ENCODE peak calls at places on chromosomes 1 and 21, in ten cellular contexts. E, I, D, Q, W, U, V, S, T and P are unnamed samples.

GRCh38 chr1:223417444-223417843 is 24.2 kb downstream of the CCDC185 start:
- DNase-seq in W (peak), T (no peak), Q (no peak), S (no peak), V (no peak), E (no peak), D (no peak), U (no peak), I (no peak), P (no peak)

GRCh38 chr1:118504231-118504644 is 319.2 kb upstream of the SPAG17 start:
- DNase-seq in E (no peak), W (no peak), T (no peak), D (no peak), Q (no peak), I (no peak), S (no peak), U (peak), V (no peak), P (no peak)

GRCh38 chr1:219163401-219163954 is 10.2 kb upstream of the LYPLAL1 start:
- DNase-seq in U (no peak), Q (no peak), V (no peak), S (no peak), W (no peak), I (no peak), E (no peak), D (no peak), T (no peak), P (no peak)

GRCh38 chr1:10897981-10898728 is 101.7 kb upstream of the CASZ1 start:
- DNase-seq in U (peak), W (peak), V (no peak), Q (no peak), I (no peak), T (peak), E (peak), S (no peak), D (no peak), P (no peak)

GRCh38 chr1:225378880-225379279 is 49.0 kb downstream of the LBR start:
- DNase-seq in T (peak), E (no peak), Q (no peak), I (no peak), W (peak), D (no peak), S (peak), V (no peak), U (no peak), P (no peak)

GRCh38 chr1:159860456-159860855 is 2.0 kb downstream of the VSIG8 start:
- DNase-seq in E (no peak), S (no peak), I (no peak), Q (no peak), D (no peak), U (no peak), W (no peak), T (no peak), V (no peak), P (peak)

GRCh38 chr1:37094302-37094701 is 60.0 kb upstream of the GRIK3 start:
- DNase-seq in U (no peak), S (no peak), T (no peak), Q (no peak), E (no peak), V (no peak), D (no peak), W (no peak), I (no peak), P (no peak)

GRCh38 chr1:237786066-237786719 is 104.5 kb downstream of the ZP4 start:
- DNase-seq in U (no peak), I (no peak), V (no peak), D (no peak), W (no peak), Q (no peak), T (no peak), E (no peak), S (no peak), P (no peak)

GRCh38 chr1:223358826-223359225 is 5.2 kb downstream of the SUSD4 start:
- DNase-seq in Q (no peak), S (no peak), I (no peak), V (no peak), T (no peak), U (no peak), W (no peak), E (no peak), D (no peak), P (no peak)

GRCh38 chr1:8751984-8752383 is 65.5 kb downstream of the RERE start:
- DNase-seq in W (no peak), D (no peak), S (no peak), V (no peak), Q (no peak), U (no peak), I (no peak), T (no peak), E (no peak), P (no peak)

GRCh38 chr1:26959722-26960624 is at the start of gene KDF1:
- DNase-seq in W (no peak), Q (peak), D (no peak), E (peak), T (peak), I (peak), V (peak), U (no peak), S (no peak), P (peak)

GRCh38 chr1:30343562-30343961 is 379.8 kb downstream of the MATN1 start:
- DNase-seq in W (no peak), Q (no peak), V (no peak), U (no peak), D (no peak), E (no peak), I (no peak), S (no peak), T (no peak), P (no peak)

GRCh38 chr1:79431341-79431740 is 424.8 kb upstream of the ADGRL4 start:
- DNase-seq in D (no peak), U (peak), S (no peak), I (no peak), E (no peak), T (no peak), Q (no peak), V (no peak), W (no peak), P (no peak)

GRCh38 chr1:168312718-168313604 is 32.3 kb downstream of the TBX19 start:
- DNase-seq in V (no peak), Q (no peak), T (no peak), D (no peak), W (no peak), S (peak), I (no peak), U (no peak), E (no peak), P (no peak)

GRCh38 chr21:45162809-45163208 is 88.4 kb downstream of the ADARB1 start:
- DNase-seq in Q (no peak), U (no peak), W (no peak), I (no peak), S (no peak), T (no peak), D (no peak), V (no peak), E (no peak), P (no peak)

GRCh38 chr1:63143482-63143881 is 178.9 kb upstream of the FOXD3 start:
- DNase-seq in V (no peak), E (no peak), T (no peak), Q (no peak), I (no peak), D (no peak), W (no peak), U (no peak), S (no peak), P (no peak)

GRCh38 chr1:240464099-240464498 is 147.9 kb downstream of the GREM2 start:
- DNase-seq in D (no peak), T (no peak), U (no peak), S (peak), Q (no peak), I (no peak), W (no peak), V (no peak), E (no peak), P (no peak)

GRCh38 chr1:108933944-108934343 is 29.3 kb downstream of the CLCC1 start:
- DNase-seq in I (no peak), S (no peak), U (no peak), T (no peak), D (no peak), Q (no peak), V (no peak), E (no peak), W (no peak), P (no peak)

GRCh38 chr1:8870118-8870517 is 8.4 kb downstream of the ENO1 start:
- DNase-seq in D (no peak), T (no peak), S (no peak), Q (no peak), E (no peak), U (no peak), I (no peak), W (no peak), V (no peak), P (no peak)

GRCh38 chr1:7121622-7121988 is 336.4 kb downstream of the CAMTA1 start:
- DNase-seq in D (no peak), S (no peak), U (no peak), V (no peak), I (peak), W (peak), E (no peak), Q (no peak), T (no peak), P (no peak)

GRCh38 chr1:7117265-7117598 is 332.0 kb downstream of the CAMTA1 start:
- DNase-seq in D (no peak), E (no peak), W (no peak), V (no peak), T (no peak), I (no peak), S (no peak), U (no peak), Q (no peak), P (no peak)

GRCh38 chr1:7117599-7118281 is 332.5 kb downstream of the CAMTA1 start:
- DNase-seq in I (no peak), E (no peak), U (peak), V (no peak), T (peak), W (peak), S (peak), D (no peak), Q (no peak), P (no peak)

GRCh38 chr1:7116001-7116400 is 330.7 kb downstream of the CAMTA1 start:
- DNase-seq in W (no peak), D (no peak), U (no peak), T (no peak), V (no peak), Q (no peak), E (no peak), I (no peak), S (no peak), P (no peak)

DNA sequence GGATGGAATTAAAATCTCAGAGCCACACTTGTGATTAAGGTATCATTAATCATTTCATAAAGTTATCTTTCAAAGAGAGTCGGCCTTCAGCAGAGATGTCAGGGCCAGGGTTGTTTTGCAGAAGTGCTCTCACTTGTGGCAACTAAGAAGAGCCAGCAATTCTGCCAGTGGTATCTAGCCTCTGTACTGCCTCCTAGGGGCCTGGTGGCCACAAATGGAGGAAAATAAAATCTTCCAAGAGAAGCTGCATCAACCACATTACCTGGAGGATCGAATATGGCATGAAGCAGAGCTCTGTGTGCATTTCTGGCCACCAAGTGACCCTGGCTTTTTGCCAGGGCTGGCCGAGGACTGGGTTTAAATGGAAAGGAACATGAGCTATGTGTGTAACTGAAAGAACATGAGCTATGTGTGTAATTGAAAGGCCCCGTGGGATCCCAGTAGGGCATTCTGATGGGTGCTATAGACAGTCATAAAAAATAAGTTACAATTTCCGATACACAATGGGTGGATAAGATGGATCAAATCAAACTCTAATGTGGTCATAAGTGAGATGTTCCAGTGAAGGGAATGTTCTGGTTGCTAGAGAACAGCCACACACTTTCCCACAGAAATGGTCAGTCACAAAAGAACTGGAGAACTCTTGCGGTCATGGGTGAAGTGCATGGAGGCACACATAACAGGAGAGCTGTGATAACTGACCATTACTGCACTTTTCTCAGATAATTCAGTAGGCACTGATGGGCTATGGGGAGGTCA is 335.8 kb downstream of the CAMTA1 start:
- DNase-seq in D (no peak), T (no peak), W (peak), E (no peak), I (no peak), U (no peak), V (no peak), Q (no peak), S (no peak), P (no peak)
- TF ChIP-seq CTCF in D (no peak), T (no peak), W (peak), E (no peak), I (no peak), U (no peak), V (peak), Q (peak), S (no peak), P (no peak)

DNA sequence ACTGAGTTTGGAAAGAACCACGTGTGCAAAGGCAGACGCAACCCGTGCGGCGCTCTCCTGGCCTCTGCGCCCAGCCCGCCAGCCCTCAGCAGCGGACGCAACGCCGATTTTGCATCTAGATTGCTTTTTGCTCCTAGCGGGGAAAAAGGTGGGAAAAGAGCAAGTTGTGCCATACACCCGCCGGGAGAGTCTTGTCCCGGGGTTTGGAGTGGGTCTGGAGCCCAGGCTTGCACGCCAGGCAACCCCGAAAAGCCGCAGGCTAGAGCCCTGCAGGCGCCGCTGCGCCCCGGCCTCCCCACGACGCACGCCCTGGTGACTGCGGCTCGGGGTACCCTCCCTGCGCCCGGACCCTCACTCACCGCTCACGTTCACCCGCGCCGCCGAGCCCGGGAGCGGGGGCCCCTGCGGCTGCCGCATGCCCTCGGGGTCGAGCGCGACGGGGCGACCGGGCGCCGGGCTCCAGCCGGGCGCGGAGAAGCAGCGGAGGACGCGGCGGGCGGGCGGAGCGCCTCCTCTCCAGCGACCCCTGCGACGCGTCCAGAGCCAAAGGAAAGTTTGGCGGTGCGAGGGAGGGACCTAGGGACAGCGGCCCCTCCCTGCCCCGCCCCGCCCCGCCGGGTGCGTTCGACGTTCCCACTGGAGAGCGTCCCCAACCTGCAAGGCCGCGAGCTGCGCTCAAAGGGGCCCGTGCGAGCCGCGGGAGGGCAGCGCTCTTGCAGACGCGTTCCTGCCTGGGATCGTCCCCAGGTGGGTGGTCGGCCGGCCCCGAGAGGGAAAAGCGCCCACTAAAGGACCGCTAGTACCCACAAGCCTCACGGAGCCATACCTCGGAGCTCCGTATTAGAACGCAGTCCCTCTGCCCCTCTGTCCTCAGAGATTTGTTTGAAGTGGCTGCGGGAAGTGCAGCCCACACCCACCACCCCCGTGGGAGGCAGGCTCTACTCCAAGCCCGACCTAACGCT is at the start of gene LPAR3:
- DNase-seq in E (peak), V (peak), D (no peak), T (peak), W (no peak), Q (no peak), I (peak), U (peak), S (no peak), P (peak)
- TF ChIP-seq CTCF in E (no peak), V (no peak), D (no peak), T (no peak), W (no peak), Q (no peak), I (no peak), U (no peak), S (no peak), P (no peak)

GRCh38 chr1:51927029-51927428 is 48.5 kb upstream of the NRDC start:
- DNase-seq in S (peak), U (no peak), T (no peak), Q (no peak), I (no peak), D (no peak), E (no peak), V (no peak), W (no peak), P (no peak)

GRCh38 chr1:51928896-51929295 is 50.4 kb upstream of the NRDC start:
- DNase-seq in Q (no peak), V (no peak), W (no peak), S (peak), D (no peak), E (no peak), T (no peak), I (no peak), U (no peak), P (no peak)

GRCh38 chr1:51924455-51924854 is 45.9 kb upstream of the NRDC start:
- DNase-seq in U (no peak), I (no peak), Q (no peak), S (peak), T (no peak), W (no peak), V (no peak), D (peak), E (no peak), P (no peak)

GRCh38 chr1:51930329-51930728 is 51.8 kb upstream of the NRDC start:
- DNase-seq in W (no peak), I (no peak), D (no peak), U (no peak), S (no peak), Q (no peak), T (no peak), E (no peak), V (no peak), P (no peak)

DNA sequence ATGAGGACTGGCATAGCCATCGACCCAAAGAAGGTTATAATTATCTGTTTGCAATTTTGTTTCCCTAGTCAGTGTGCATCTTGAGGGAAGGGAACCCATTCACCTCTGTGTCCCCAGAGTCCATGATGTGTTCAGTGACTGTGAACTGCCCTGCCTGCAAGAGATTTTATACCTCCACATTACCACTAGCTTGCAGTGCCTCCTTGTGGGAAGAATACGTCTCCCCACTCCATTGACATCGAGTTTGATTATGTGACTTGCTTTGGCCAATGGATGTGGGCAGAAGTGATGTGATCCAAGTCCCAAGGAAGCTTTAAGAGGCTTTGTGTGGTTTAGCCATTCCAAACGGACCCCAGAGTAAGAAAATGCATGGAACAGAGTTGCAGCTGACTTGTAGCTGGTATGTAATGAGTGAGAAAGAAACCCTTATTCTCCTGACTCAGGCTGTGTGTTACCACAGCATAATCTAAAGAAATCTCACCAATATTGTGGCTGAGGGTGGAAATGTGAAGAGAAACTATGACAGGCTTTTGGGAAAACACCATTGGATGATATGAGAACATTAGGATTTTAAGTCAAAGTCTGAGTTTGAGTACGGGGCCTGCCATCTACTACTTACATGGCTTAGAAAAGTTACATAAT is 47.8 kb upstream of the NRDC start:
- DNase-seq in E (no peak), D (no peak), W (peak), S (peak), U (no peak), T (no peak), V (no peak), I (no peak), Q (no peak), P (peak)
- TF ChIP-seq CTCF in E (no peak), D (no peak), W (peak), S (peak), U (no peak), T (peak), V (peak), I (no peak), Q (peak), P (peak)

GRCh38 chr1:61079898-61080336 is 2.4 kb upstream of the NFIA start:
- DNase-seq in D (no peak), V (no peak), W (peak), Q (no peak), I (peak), T (peak), U (peak), E (peak), S (peak), P (peak)
- TF ChIP-seq CTCF in D (no peak), V (no peak), W (peak), Q (no peak), I (no peak), T (peak), U (no peak), E (no peak), S (peak), P (peak)

DNA sequence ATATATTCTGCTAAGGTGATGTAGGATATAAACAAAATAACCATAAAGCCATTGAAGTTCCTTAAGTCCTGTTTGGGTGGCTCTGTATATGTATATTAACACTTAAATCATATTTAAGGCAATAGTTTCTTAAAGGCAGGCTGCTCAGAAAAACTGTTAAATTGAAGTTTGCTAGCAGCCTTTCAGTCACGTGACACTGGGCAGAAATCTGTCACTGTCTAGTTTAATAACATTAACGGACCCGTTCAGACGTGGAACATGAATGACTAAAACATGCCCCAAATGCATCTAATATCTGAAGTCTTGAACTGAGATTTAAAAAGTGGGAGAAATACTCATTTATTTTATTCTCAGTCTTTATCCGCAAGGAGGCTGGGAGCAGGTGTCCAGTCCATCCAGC is 3.3 kb upstream of the SPATA1 start:
- DNase-seq in S (no peak), D (no peak), E (no peak), V (no peak), I (no peak), Q (no peak), T (no peak), U (peak), W (no peak), P (no peak)
- TF ChIP-seq CTCF in S (no peak), D (no peak), E (no peak), V (no peak), I (no peak), Q (no peak), T (no peak), U (no peak), W (no peak), P (no peak)